ENCODE peak calls at places on chromosomes 12 and 14, in five cellular contexts. G is CD4-positive, alpha-beta T cell; O is astrocyte; K is GM23338; X is ascending aorta. R is an unnamed sample.

GRCh38 chr12:124140889-124141550 is 153.9 kb upstream of the RFLNA start:
- DNase-seq in G (no peak), O (no peak), X (no peak), K (peak), R (no peak)

GRCh38 chr14:51643137-51643536 is 8.6 kb upstream of the FRMD6 start:
- DNase-seq in G (no peak), O (peak), X (no peak), K (no peak), R (peak)

GRCh38 chr14:81301371-81301770 is 80.6 kb upstream of the GTF2A1 start:
- DNase-seq in K (no peak), X (no peak), O (no peak), G (no peak), R (no peak)

GRCh38 chr14:92780444-92780843 is 13.7 kb upstream of the GOLGA5 start:
- DNase-seq in O (peak), G (no peak), X (no peak), K (no peak), R (peak)

GRCh38 chr12:1795785-1796514 is 24.4 kb upstream of the LRTM2 start:
- DNase-seq in O (peak), X (peak), K (peak), G (peak), R (peak)

GRCh38 chr12:132774159-132774558 is 12.5 kb upstream of the ANKLE2 start:
- DNase-seq in K (no peak), X (no peak), O (no peak), G (no peak), R (no peak)

GRCh38 chr14:72513994-72514659 is 379.8 kb downstream of the DPF3 start:
- DNase-seq in X (no peak), K (peak), O (peak), G (no peak), R (peak)

GRCh38 chr12:76455582-76456345 is 103.8 kb downstream of the OSBPL8 start:
- DNase-seq in O (peak), G (no peak), X (no peak), K (peak), R (peak)

GRCh38 chr12:4771960-4772566 is 51.9 kb downstream of the GALNT8 start:
- DNase-seq in O (peak), K (no peak), G (no peak), X (no peak), R (no peak)

GRCh38 chr14:61254803-61255526 is 26.2 kb downstream of the TMEM30B start:
- DNase-seq in K (peak), O (no peak), G (no peak), X (no peak), R (no peak)

GRCh38 chr12:109738209-109738608 is 24.6 kb downstream of the FAM222A start:
- DNase-seq in G (peak), X (no peak), K (no peak), O (no peak), R (no peak)

GRCh38 chr12:109740694-109741245 is 27.1 kb downstream of the FAM222A start:
- DNase-seq in X (no peak), O (no peak), G (no peak), K (no peak), R (no peak)

GRCh38 chr12:109738878-109739665 is 25.4 kb downstream of the FAM222A start:
- DNase-seq in G (peak), X (no peak), O (peak), K (no peak), R (peak)

GRCh38 chr12:109741286-109741969 is 27.8 kb downstream of the FAM222A start:
- DNase-seq in G (no peak), K (no peak), X (no peak), O (no peak), R (no peak)

DNA sequence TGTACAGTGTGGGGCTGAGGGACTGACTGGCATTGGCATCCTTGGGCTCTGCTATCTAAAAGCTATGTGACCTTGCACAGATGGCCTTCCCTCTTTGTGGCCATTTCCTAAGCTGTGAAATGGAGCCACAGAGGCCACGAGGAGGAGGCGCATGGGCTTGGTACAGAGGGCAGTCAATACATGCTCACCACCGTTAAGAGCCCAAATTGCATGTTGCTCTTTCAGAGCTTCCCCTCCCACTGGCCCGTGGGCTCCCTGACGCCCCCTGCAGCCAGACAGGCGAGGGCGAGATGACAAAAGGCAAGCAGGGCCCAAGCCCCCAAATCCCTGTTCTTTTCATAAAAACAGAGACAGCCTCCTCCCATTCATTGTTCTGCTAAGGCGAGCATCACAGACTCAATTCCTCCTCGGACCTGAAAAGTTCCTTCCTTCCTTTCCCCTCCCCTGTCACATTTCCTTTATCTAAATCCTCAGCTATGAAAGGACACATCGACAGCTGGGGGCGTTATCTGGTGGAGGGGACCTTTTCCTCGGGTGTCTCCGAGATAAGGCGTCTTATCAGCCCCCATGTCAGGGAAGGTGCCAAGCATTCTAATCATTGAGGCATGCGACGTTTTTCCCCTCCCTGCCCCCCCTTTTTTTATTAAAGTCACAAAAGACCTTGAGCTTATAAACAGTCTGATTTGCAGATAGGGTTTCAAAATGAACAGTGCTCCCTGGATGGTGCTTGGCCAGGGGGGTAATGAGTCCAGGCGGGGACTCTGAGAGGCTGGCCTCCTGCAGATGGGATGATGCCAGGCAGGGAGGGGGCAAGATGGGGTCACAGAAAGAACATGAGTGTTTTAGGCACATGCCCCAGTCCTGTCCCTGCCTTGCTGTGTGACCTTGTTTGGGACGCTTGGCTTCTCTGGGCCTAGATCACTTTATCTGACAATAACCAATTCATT is 26.4 kb downstream of the FAM222A start:
- DNase-seq in K (peak), G (peak), X (no peak), O (no peak), R (no peak)
- TF ChIP-seq CTCF in K (peak), G (no peak), X (no peak), O (no peak), R (peak)

GRCh38 chr12:101527682-101528081 is 52.5 kb downstream of the SPIC start:
- DNase-seq in X (no peak), G (no peak), O (no peak), K (no peak), R (no peak)
- TF ChIP-seq CTCF in X (no peak), G (no peak), O (no peak), K (no peak), R (no peak)

DNA sequence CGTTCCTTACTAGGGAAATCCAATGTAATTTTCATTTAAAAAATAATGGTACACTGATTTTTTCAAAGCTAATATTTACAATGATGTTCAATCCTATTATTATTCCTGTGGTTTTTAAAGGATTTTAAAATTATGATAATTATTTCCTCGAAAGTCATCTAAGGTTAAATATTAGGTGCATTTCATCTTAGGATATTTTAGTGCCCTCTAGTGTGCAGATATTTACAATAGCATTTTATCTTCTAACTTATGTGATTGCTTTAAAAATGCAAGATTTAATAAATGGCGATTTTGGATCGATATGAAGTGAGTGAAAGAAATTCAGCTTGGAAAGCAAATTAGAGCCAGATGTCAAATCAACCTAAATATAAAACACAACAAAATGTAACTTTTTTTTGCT is 293.5 kb downstream of the SLC6A15 start:
- DNase-seq in O (no peak), K (no peak), X (no peak), G (no peak), R (no peak)
- TF ChIP-seq CTCF in O (peak), K (peak), X (no peak), G (no peak), R (peak)

DNA sequence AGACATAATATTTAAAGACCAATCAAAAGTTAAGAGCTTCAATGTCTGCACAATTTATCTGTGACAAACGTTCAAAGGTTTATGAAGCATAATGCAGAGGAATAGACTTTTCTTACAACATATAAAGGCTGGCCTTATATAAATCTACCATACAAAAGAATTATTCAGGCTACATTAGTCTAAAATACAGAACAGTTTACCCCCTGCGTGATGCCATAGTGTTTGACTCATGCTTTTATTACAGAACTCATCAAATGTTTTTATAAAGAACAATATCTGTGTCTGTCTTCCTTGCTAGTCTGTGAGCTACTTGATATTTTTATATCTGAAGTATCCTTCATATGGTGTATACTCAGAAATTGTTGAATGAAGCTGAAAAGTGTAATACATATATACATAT is 1084.5 kb upstream of the FLRT2 start:
- DNase-seq in O (no peak), G (no peak), K (no peak), X (no peak), R (no peak)
- TF ChIP-seq CTCF in O (no peak), G (no peak), K (no peak), X (no peak), R (no peak)